ENCODE peak calls at places on chromosome 10, in four cellular contexts. S is HepG2, E is K562, B is WTC11. I is an unnamed sample.

GRCh38 chr10:52483587-52483986 is 169.5 kb downstream of the DKK1 start:
- DNase-seq in S (no peak), E (no peak), B (no peak), I (no peak)

GRCh38 chr10:114017266-114017665 is 26.4 kb upstream of the ADRB1 start:
- DNase-seq in S (no peak), E (no peak), B (no peak), I (no peak)

GRCh38 chr10:109324721-109325120 is 598.6 kb downstream of the XPNPEP1 start:
- DNase-seq in S (no peak), E (no peak), B (no peak), I (no peak)

GRCh38 chr10:118471863-118472262 is 123.6 kb downstream of the PRLHR start:
- DNase-seq in S (no peak), E (no peak), B (no peak), I (no peak)

GRCh38 chr10:95508730-95509129 is 52.4 kb downstream of the SORBS1 start:
- DNase-seq in S (peak), E (no peak), B (no peak), I (no peak)

GRCh38 chr10:132099701-132100481 is 34.1 kb downstream of the JAKMIP3 start:
- DNase-seq in S (no peak), E (no peak), B (no peak), I (no peak)

GRCh38 chr10:26781797-26782196 is 79.0 kb downstream of the ABI1 start:
- DNase-seq in S (no peak), E (no peak), B (no peak), I (no peak)

GRCh38 chr10:69389827-69390490 is 26.8 kb downstream of the TACR2 start:
- DNase-seq in S (no peak), E (peak), B (peak), I (no peak)

GRCh38 chr10:110858297-110858934 is 13.3 kb upstream of the PDCD4 start:
- DNase-seq in S (no peak), E (peak), B (no peak), I (no peak)

GRCh38 chr10:22442063-22442462 is 96.8 kb downstream of the SPAG6 start:
- DNase-seq in S (no peak), E (no peak), B (no peak), I (no peak)

GRCh38 chr10:117363027-117363426 is 12.2 kb downstream of the PDZD8 start:
- DNase-seq in S (no peak), E (no peak), B (no peak), I (no peak)

GRCh38 chr10:93913706-93914105 is 19.9 kb downstream of the SLC35G1 start:
- DNase-seq in S (no peak), E (no peak), B (no peak), I (no peak)

GRCh38 chr10:62297857-62298256 is 29.2 kb upstream of the RTKN2 start:
- DNase-seq in S (no peak), E (no peak), B (no peak), I (no peak)

GRCh38 chr10:47255033-47255813 is 44.8 kb upstream of the GDF10 start:
- DNase-seq in S (no peak), E (no peak), B (no peak), I (no peak)

GRCh38 chr10:17239276-17239660 is 11.2 kb downstream of the VIM start:
- DNase-seq in S (no peak), E (no peak), B (no peak), I (no peak)

GRCh38 chr10:43220971-43221418 is 45.9 kb downstream of the RASGEF1A start:
- DNase-seq in S (no peak), E (no peak), B (peak), I (no peak)

GRCh38 chr10:77212632-77213031 is 425.0 kb downstream of the KCNMA1 start:
- DNase-seq in S (no peak), E (no peak), B (no peak), I (no peak)

GRCh38 chr10:96124230-96125141 is 5.6 kb upstream of the ZNF518A start:
- DNase-seq in S (peak), E (peak), B (peak), I (peak)

GRCh38 chr10:133328358-133329343 is 8.0 kb downstream of the CALY start:
- DNase-seq in S (no peak), E (no peak), B (no peak), I (no peak)

GRCh38 chr10:51422311-51423120 is 276.9 kb downstream of the CSTF2T start:
- DNase-seq in S (peak), E (peak), B (peak), I (peak)

DNA sequence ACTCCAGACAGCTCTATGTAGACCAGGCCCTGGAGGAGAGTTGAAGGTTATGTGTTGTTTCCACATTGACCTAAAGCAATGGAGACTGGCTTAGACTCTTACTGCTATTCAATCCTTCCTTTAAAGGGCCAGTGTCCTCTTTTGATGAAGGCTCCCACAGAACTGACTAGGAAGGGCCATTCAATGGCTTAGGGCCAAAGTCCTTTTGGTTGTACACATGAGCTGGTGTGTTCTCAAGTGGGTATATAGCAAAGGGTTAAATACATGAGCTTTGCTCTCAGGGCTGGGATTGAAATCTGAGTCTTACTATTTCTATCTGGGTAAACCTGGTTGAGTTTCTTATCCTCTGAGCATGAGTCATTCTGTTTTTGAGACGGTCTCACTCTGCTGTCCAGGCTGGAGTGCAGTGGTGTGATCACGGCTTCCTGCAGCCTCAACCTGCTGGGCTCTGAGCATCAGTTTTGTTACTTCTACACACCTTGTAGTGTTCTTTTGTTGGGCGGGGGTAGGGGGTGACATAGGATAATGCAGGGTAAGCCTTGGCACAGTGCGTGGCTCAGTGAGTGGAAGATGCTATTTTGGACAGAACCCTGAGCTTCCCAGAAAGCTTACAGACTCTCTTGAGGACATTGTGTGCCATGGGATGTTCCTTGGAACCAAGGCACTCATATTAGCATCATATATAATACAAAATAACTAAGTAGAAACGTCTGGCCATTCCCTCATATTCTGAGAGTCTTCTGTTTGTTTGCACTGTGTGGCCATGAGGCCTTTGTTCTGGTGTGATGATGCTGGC is 90.1 kb downstream of the ABCC2 start:
- DNase-seq in S (peak), E (no peak), B (no peak), I (no peak)
- TF ChIP-seq ELF4 in S (no peak), E (no peak), B (no peak), I (no peak)

GRCh38 chr10:59907537-59907917 is 1.2 kb upstream of the CCDC6 start:
- DNase-seq in S (no peak), E (peak), B (no peak), I (no peak)

GRCh38 chr10:59904431-59905065 is 1.8 kb downstream of the CCDC6 start:
- DNase-seq in S (no peak), E (peak), B (peak), I (no peak)

GRCh38 chr10:59905066-59905734 is 1.2 kb downstream of the CCDC6 start:
- DNase-seq in S (no peak), E (peak), B (peak), I (peak)

GRCh38 chr10:59906417-59907202 is at the start of gene CCDC6:
- DNase-seq in S (peak), E (peak), B (peak), I (peak)

DNA sequence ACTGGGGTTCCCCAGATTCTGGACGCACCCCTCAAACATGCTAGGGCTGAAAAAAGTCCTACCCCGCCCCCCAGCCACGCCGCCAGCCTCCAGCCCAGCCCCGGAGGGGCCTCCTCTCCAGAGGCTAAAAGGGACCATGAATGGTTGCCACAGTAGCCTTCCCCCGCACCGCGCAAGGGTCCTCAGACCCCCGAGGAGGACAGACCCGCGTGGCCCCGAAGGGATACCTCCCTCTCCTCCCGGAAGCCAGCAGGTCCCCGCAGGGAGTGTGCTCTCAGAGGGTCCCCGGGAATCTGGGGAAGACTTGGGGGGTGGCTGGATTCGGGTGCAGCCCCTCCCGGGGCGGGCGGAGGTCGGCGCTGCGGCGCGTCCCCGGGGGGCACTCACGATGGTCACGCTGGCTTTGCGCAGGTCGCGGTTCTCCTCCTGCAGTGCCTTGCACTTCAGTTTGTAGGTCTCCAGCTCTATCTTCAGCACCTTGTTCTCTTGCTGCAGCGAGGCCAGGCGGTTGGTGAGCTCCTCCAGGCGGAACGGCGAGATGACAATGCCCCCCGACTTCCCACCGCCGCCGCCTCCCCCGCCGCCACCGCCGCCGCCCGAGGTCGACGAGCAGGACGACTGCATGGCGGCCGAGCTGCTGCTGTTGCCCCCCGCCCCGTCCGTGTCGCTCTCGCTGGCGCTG is 480 bp downstream of the CCDC6 start:
- DNase-seq in S (no peak), E (peak), B (no peak), I (no peak)
- TF ChIP-seq ELF4 in S (no peak), E (no peak), B (no peak), I (no peak)

GRCh38 chr10:129099992-129100391 is 367.0 kb upstream of the MGMT start:
- DNase-seq in S (no peak), E (no peak), B (no peak), I (no peak)

GRCh38 chr10:129098517-129098916 is 368.5 kb upstream of the MGMT start:
- DNase-seq in S (no peak), E (no peak), B (no peak), I (no peak)

GRCh38 chr10:129102906-129103693 is 363.9 kb upstream of the MGMT start:
- DNase-seq in S (no peak), E (no peak), B (no peak), I (no peak)

GRCh38 chr10:129099486-129099885 is 367.6 kb upstream of the MGMT start:
- DNase-seq in S (no peak), E (no peak), B (no peak), I (no peak)

DNA sequence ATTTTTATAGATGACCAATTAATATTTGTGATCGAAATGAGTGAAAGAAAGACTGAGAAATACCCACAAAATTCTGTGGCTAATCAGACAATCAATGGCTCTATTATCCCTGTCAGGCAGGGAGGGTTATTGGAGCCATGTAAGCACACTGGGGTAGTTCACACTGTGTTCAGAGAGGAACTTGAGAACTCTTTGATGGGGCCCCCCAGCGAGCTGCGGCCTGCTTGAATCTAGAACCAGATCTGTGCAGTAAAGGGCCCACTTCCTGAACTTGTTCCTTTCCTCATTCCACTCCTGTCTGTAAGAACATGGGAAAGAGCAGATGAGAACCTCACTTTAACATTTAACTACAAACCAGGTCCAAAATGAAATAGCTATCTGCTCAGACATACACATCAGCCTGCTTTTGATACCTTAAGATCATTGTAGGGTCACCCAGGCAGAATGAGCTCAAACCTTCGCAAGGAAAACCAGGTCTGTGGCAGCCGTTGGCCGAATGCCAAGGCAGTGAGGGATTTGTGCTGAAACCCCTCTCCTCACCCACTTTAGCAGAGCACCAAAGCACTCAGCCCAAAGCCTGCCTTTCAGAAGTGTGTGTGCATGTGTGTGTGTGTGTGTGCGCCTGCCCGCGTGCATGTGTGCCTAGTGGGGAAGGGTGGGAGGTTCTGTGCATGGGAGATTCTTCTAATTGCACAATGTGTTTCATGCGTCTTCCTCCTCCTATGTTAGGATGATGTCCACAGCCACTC is 365.6 kb upstream of the MGMT start:
- DNase-seq in S (no peak), E (no peak), B (no peak), I (no peak)
- TF ChIP-seq ELF4 in S (no peak), E (no peak), B (no peak), I (no peak)

DNA sequence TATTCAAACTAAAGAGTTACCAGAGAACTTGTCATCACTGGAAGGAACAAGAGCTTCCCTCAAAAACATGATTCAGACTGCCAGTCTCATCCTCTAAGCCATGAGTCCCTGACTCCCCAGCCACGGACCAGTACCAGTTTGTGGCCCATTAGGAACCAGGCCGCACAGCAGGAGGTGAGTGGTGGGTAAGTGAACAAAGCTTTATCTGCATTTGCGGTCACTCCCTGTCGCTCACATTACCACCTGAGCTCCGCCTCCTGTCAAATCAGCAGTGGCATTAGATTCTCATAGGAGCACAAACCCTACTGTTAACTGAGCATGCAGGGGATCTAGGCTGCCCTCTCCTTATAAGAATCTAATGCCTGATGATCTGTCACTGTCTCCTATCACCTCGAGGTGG is 42.2 kb upstream of the C10orf90 start:
- DNase-seq in S (no peak), E (no peak), B (no peak), I (no peak)
- TF ChIP-seq ELF4 in S (no peak), E (no peak), B (no peak), I (no peak)

DNA sequence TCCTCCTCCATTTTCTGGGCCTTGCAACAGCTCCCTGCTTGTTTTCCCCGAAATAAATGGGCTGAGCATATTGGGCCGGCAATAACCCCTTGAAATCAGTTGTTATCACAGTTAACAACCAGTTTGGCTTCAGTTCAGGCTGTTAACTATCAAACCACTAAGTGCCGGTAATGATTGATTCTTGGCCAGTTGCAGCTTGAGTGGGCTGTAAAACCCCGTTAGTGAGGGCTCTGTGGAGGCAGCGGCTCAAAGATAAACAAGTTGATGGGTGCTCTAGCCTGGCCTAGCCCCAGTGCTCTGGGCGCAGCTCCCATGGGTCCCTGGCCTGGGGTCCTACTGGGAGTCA is 8.3 kb downstream of the FGF8 start:
- DNase-seq in S (no peak), E (peak), B (no peak), I (no peak)
- TF ChIP-seq ELF4 in S (no peak), E (no peak), B (no peak), I (no peak)

GRCh38 chr10:125092564-125093031 is 67.8 kb downstream of the CTBP2 start:
- DNase-seq in S (no peak), E (no peak), B (no peak), I (no peak)
- TF ChIP-seq ELF4 in S (no peak), E (no peak), B (no peak), I (no peak)